ENCODE peak calls at places on chromosome 19, in seven cellular contexts. G is ovary; E is lower lobe of right lung; Z is tibial artery; V is right atrium auricular region; J is thoracic aorta; C is CD8-positive, alpha-beta T cell. L is an unnamed sample.

GRCh38 chr19:862529-863304 is 3.3 kb downstream of the CFD start:
- DNase-seq in G (peak), E (peak), Z (peak), V (no peak), J (no peak), C (peak), L (no peak)

GRCh38 chr19:32018014-32018413 is 327.4 kb upstream of the ZNF507 start:
- DNase-seq in G (peak), E (no peak), Z (no peak), V (no peak), J (no peak), C (no peak), L (no peak)

GRCh38 chr19:31128291-31128690 is 220.9 kb downstream of the TSHZ3 start:
- DNase-seq in G (no peak), E (no peak), Z (no peak), V (no peak), J (no peak), C (no peak), L (no peak)

GRCh38 chr19:4077800-4078683 is 11.3 kb upstream of the ZBTB7A start:
- DNase-seq in G (peak), E (peak), Z (no peak), V (no peak), J (no peak), C (peak), L (no peak)

GRCh38 chr19:2266183-2266993 is 10.2 kb upstream of the JSRP1 start:
- DNase-seq in G (peak), E (peak), Z (peak), V (peak), J (peak), C (no peak), L (no peak)

GRCh38 chr19:49327878-49328544 is 3.0 kb upstream of the SLC6A16 start:
- DNase-seq in G (no peak), E (no peak), Z (peak), V (no peak), J (no peak), C (peak), L (no peak)

GRCh38 chr19:31727536-31727935 is 378.3 kb upstream of the TSHZ3 start:
- DNase-seq in G (no peak), E (no peak), Z (no peak), V (no peak), J (no peak), C (no peak), L (no peak)

GRCh38 chr19:18418034-18418724 is 1.0 kb upstream of the SSBP4 start:
- DNase-seq in G (peak), E (peak), Z (peak), V (no peak), J (no peak), C (no peak), L (no peak)

GRCh38 chr19:46840157-46840942 is 10.3 kb downstream of the AP2S1 start:
- DNase-seq in G (peak), E (no peak), Z (no peak), V (no peak), J (no peak), C (peak), L (no peak)

GRCh38 chr19:42850981-42851717 is 28.4 kb downstream of the PSG1 start:
- DNase-seq in G (no peak), E (no peak), Z (peak), V (peak), J (peak), C (no peak), L (no peak)

GRCh38 chr19:17606786-17607185 is 51.3 kb downstream of the COLGALT1 start:
- DNase-seq in G (no peak), E (no peak), Z (no peak), V (no peak), J (no peak), C (no peak), L (no peak)

GRCh38 chr19:47511128-47511517 is 3.7 kb downstream of the NAPA start:
- DNase-seq in G (peak), E (no peak), Z (no peak), V (no peak), J (no peak), C (no peak), L (no peak)

GRCh38 chr19:19062454-19063182 is 1.2 kb upstream of the SLC25A42 start:
- DNase-seq in G (no peak), E (no peak), Z (no peak), V (no peak), J (no peak), C (no peak), L (no peak)

GRCh38 chr19:31312004-31312403 is 37.2 kb downstream of the TSHZ3 start:
- DNase-seq in G (peak), E (no peak), Z (no peak), V (no peak), J (no peak), C (no peak), L (no peak)

GRCh38 chr19:1322198-1322981 is 36.7 kb downstream of the EFNA2 start:
- DNase-seq in G (no peak), E (no peak), Z (no peak), V (no peak), J (no peak), C (no peak), L (no peak)

GRCh38 chr19:861756-862528 is 2.5 kb downstream of the CFD start:
- DNase-seq in G (peak), E (peak), Z (no peak), V (no peak), J (no peak), C (peak), L (no peak)

GRCh38 chr19:46660008-46660517 is 919 bp downstream of the DACT3 start:
- DNase-seq in G (peak), E (no peak), Z (peak), V (no peak), J (no peak), C (no peak), L (no peak)

GRCh38 chr19:34273121-34273845 is 18.9 kb downstream of the GARRE1 start:
- DNase-seq in G (no peak), E (no peak), Z (no peak), V (no peak), J (no peak), C (no peak), L (no peak)

GRCh38 chr19:42653841-42654240 is 59.1 kb upstream of the CEACAM8 start:
- DNase-seq in G (no peak), E (no peak), Z (no peak), V (no peak), J (no peak), C (no peak), L (no peak)

GRCh38 chr19:6608950-6609349 is 18.0 kb upstream of the CD70 start:
- DNase-seq in G (no peak), E (no peak), Z (no peak), V (peak), J (no peak), C (no peak), L (no peak)

GRCh38 chr19:48513289-48514122 is 1.9 kb upstream of the LMTK3 start:
- DNase-seq in G (no peak), E (peak), Z (no peak), V (no peak), J (no peak), C (peak), L (peak)

GRCh38 chr19:45768644-45769053 is 403 bp downstream of the SIX5 start:
- DNase-seq in G (no peak), E (peak), Z (no peak), V (no peak), J (no peak), C (peak), L (no peak)

GRCh38 chr19:50239916-50240585 is 36.6 kb downstream of the MYH14 start:
- DNase-seq in G (no peak), E (no peak), Z (no peak), V (no peak), J (no peak), C (no peak), L (no peak)

GRCh38 chr19:45102481-45102880 is 9.5 kb downstream of the PPP1R37 start:
- DNase-seq in G (no peak), E (no peak), Z (no peak), V (no peak), J (no peak), C (no peak), L (no peak)

DNA sequence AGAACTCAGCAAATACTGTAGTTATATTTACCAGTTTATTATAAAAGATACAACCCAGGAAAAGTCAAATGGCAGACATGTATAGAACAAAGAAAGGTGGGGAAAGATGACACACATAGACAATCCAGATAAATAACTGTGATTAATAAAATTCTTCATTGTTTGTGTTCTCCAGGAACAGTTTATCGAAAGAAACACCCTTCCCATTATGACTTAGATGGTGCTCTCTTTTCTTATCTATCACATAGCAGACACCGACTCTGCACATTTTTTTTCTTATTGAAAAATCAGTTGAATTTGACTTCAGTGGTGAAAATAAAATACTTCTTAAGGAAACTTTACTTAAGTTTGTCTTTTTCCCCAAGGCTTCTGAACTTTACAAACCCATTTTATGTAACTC is 6.2 kb downstream of the ZNF708 start:
- DNase-seq in G (no peak), E (no peak), Z (no peak), V (no peak), J (no peak), C (no peak), L (no peak)
- TF ChIP-seq CTCF in G (no peak), E (no peak), Z (no peak), V (no peak), J (no peak), C (no peak), L (no peak)

GRCh38 chr19:8986296-8986695 is 23.9 kb downstream of the MUC16 start:
- DNase-seq in G (no peak), E (no peak), Z (no peak), V (no peak), J (no peak), C (no peak), L (no peak)

DNA sequence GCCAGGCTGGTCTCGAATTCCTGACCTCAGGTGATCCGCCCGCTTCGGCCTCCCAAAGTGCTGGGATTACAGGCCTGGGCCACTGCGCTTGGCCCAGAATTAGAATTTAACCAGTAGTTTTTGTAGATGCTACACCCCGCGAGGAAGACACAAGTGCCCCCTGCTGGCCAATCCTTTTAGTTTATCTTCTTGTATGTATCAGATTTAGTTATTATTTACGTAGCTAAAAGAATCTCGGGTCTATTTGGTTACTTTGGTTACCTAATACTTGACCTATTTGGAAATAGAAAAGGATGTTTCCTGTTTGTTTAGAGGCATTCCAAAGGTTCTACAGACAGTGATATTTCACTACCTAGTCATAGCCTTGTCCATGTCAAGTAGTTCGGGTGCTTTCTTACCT is 22.0 kb downstream of the MUC16 start:
- DNase-seq in G (no peak), E (no peak), Z (no peak), V (no peak), J (no peak), C (peak), L (no peak)
- TF ChIP-seq CTCF in G (no peak), E (no peak), Z (no peak), V (peak), J (no peak), C (no peak), L (peak)

GRCh38 chr19:5592531-5592930 is 24.8 kb upstream of the TINCR start:
- DNase-seq in G (no peak), E (no peak), Z (no peak), V (no peak), J (no peak), C (no peak), L (no peak)

GRCh38 chr19:5595129-5595528 is 27.4 kb upstream of the TINCR start:
- DNase-seq in G (no peak), E (no peak), Z (no peak), V (no peak), J (no peak), C (no peak), L (no peak)

GRCh38 chr19:5593963-5594255 is 26.2 kb upstream of the TINCR start:
- DNase-seq in G (no peak), E (no peak), Z (no peak), V (no peak), J (no peak), C (no peak), L (no peak)

GRCh38 chr19:5594521-5594950 is 26.8 kb upstream of the TINCR start:
- DNase-seq in G (no peak), E (no peak), Z (no peak), V (no peak), J (no peak), C (no peak), L (no peak)

DNA sequence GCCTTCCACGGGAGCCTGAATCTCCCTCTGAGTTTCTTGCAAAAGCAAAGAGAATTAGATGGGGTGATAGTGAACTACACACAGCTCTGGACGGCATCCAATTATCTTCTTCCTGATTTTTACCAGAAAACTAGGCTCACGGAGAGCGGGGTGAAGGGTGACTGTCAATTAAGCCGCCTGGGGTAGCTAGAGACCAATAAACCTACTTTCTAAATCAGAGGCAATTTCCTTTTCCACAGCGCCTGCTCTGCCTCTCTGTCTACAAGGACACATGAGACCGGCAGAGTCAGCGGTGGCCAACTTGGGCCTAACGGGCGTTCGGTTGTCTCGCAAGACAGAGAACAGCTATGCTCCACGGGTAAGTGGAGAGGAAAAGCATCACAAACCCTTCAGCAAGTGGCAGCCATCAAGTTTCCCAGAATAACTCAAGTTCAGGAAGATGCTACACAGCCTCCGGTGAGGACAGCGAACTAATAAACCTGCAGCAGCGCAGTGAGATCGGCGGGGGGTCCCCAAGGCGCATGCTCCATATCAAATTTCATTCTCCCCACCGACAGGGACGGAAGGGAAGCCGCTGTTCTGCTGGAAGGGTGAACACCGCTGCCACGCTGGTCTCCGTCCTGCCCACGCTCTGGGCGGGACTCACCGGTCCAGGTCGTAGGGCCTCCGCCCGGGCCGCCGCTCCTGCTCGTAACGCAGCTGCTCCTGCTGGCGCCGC is 25.7 kb upstream of the TINCR start:
- DNase-seq in G (no peak), E (no peak), Z (no peak), V (no peak), J (no peak), C (no peak), L (no peak)
- TF ChIP-seq CTCF in G (no peak), E (no peak), Z (no peak), V (no peak), J (no peak), C (no peak), L (no peak)

GRCh38 chr19:11887247-11887617 is 350 bp upstream of the ZNF69 start:
- DNase-seq in G (no peak), E (no peak), Z (no peak), V (no peak), J (no peak), C (no peak), L (no peak)

GRCh38 chr19:11890634-11891033 is 3.1 kb downstream of the ZNF69 start:
- DNase-seq in G (no peak), E (no peak), Z (no peak), V (no peak), J (no peak), C (no peak), L (no peak)

DNA sequence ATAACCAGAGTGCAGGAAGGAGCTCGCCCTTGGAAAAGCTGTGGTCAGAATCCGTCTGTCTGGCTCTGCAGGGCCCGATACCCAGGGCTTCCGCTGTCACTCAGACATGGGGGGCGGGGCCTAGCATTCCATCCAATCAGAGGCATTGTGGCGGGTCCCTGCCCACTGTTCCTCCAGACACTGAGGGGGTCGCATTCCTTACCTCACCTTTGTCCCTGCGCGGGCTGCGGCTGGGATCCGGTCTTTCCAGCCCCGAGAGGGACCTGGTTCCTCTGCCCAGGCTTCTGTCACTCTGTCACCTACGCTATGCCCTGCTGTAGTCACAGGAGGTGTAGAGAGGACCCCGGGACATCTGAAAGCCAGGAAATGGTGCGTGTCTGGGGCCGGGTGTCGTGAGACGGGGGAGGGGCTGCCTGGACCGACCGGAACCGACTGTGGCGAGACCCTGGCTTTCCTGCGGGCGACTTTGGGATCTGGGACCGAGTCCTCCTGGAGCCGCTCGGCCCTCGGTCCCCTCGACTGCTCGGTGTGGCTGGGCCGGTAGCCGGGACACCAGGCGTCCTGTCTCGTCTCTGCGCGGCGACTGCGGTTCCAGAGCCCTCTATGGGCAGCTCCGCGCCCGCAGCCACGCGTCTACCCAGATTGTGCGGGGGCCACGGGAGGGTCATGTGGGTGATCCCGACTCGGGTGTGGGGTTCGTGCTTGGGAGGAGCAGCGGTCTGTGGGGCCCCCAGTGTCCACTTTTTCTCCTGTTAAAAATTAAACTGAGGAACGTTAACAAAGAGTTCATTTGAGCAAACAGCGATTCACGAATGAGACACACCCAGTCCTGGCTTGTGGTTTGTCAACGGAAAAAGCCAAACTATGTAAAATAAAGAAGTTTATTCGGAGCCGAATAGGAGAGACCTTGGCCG is at the start of gene ZNF69:
- DNase-seq in G (peak), E (peak), Z (peak), V (peak), J (peak), C (peak), L (peak)
- TF ChIP-seq CTCF in G (no peak), E (peak), Z (peak), V (peak), J (no peak), C (no peak), L (peak)

GRCh38 chr19:38078302-38078930 is 145.6 kb downstream of the DPF1 start:
- DNase-seq in G (no peak), E (no peak), Z (no peak), V (no peak), J (no peak), C (no peak), L (no peak)

GRCh38 chr19:38082256-38083118 is 141.5 kb downstream of the DPF1 start:
- DNase-seq in G (no peak), E (no peak), Z (no peak), V (no peak), J (no peak), C (no peak), L (no peak)

GRCh38 chr19:38081547-38082255 is 142.3 kb downstream of the DPF1 start:
- DNase-seq in G (no peak), E (no peak), Z (no peak), V (no peak), J (no peak), C (no peak), L (no peak)

GRCh38 chr19:38076337-38076736 is 147.7 kb downstream of the DPF1 start:
- DNase-seq in G (no peak), E (no peak), Z (no peak), V (no peak), J (no peak), C (no peak), L (no peak)

GRCh38 chr19:38079926-38080380 is 144.1 kb downstream of the DPF1 start:
- DNase-seq in G (no peak), E (no peak), Z (no peak), V (no peak), J (no peak), C (no peak), L (no peak)
- TF ChIP-seq CTCF in G (no peak), E (no peak), Z (no peak), V (no peak), J (no peak), C (no peak), L (no peak)

GRCh38 chr19:56155124-56155687 is 14.1 kb downstream of the ZNF444 start:
- DNase-seq in G (no peak), E (no peak), Z (no peak), V (no peak), J (no peak), C (no peak), L (peak)
- TF ChIP-seq CTCF in G (no peak), E (peak), Z (no peak), V (peak), J (no peak), C (peak), L (peak)

DNA sequence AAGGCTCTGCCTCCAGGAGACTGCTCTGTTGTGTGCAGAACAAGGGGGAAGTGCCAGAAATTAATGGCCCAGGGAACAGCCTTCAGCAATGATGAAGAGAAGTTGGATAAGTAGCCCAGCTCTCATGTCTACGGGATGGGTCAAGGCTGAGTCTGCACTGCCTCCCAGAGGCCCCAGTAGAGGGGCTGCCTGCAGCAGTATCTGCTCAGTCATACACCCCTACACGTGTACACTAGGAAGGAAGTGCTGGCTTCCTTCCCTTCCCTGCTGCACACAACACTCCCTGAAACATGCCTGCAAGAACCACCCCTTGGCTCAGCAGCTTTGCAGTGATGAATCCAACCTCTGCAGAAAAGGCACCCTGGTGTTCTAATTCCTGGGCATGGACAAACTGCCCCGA is 54.5 kb upstream of the URI1 start:
- DNase-seq in G (peak), E (no peak), Z (no peak), V (no peak), J (no peak), C (no peak), L (no peak)
- TF ChIP-seq CTCF in G (no peak), E (no peak), Z (no peak), V (no peak), J (no peak), C (no peak), L (no peak)

GRCh38 chr19:16164222-16164890 is 9.0 kb downstream of the CIB3 start:
- DNase-seq in G (no peak), E (no peak), Z (no peak), V (no peak), J (no peak), C (no peak), L (no peak)

GRCh38 chr19:16159655-16160054 is 13.7 kb downstream of the CIB3 start:
- DNase-seq in G (no peak), E (no peak), Z (no peak), V (no peak), J (no peak), C (no peak), L (no peak)

GRCh38 chr19:16161848-16162247 is 11.5 kb downstream of the CIB3 start:
- DNase-seq in G (no peak), E (no peak), Z (no peak), V (no peak), J (no peak), C (no peak), L (no peak)

GRCh38 chr19:16160445-16160942 is 12.8 kb downstream of the CIB3 start:
- DNase-seq in G (no peak), E (no peak), Z (no peak), V (no peak), J (no peak), C (no peak), L (no peak)

GRCh38 chr19:16160943-16161560 is 12.3 kb downstream of the CIB3 start:
- DNase-seq in G (no peak), E (no peak), Z (no peak), V (no peak), J (no peak), C (no peak), L (no peak)
- TF ChIP-seq CTCF in G (no peak), E (no peak), Z (no peak), V (no peak), J (no peak), C (no peak), L (no peak)

GRCh38 chr19:14112051-14112808 is 5.3 kb downstream of the PRKACA start:
- DNase-seq in G (peak), E (no peak), Z (no peak), V (peak), J (no peak), C (no peak), L (no peak)
- TF ChIP-seq CTCF in G (no peak), E (no peak), Z (no peak), V (no peak), J (no peak), C (no peak), L (no peak)

L was measured in D721Med.